ENCODE peak calls at places on chromosomes 7 and 10, in ten cellular contexts. V is thoracic aorta, S is HFFc6, B is H9, I is A549, O is GM23338, E is Peyer's patch, Q is body of pancreas, R is tibial nerve, P is SK-N-SH. H is an unnamed sample.

GRCh38 chr10:45817912-45818311 is 29.4 kb downstream of the AGAP4 start:
- DNase-seq in R (no peak), P (no peak), E (no peak), B (no peak), S (no peak), O (no peak), I (no peak), V (no peak), Q (no peak), H (no peak)

GRCh38 chr10:116312091-116312490 is 12.2 kb upstream of the CCDC172 start:
- DNase-seq in P (no peak), E (no peak), I (no peak), B (no peak), R (no peak), Q (no peak), V (no peak), O (no peak), S (no peak), H (no peak)

GRCh38 chr7:157947504-157947903 is 610.7 kb downstream of the DNAJB6 start:
- DNase-seq in Q (no peak), E (no peak), R (no peak), B (no peak), V (no peak), O (no peak), P (no peak), I (no peak), S (no peak), H (no peak)

GRCh38 chr10:92405006-92405924 is 114.3 kb downstream of the MARCHF5 start:
- DNase-seq in E (no peak), B (peak), I (no peak), Q (no peak), S (no peak), R (no peak), P (no peak), V (no peak), O (peak), H (no peak)

GRCh38 chr7:26143298-26144044 is 8.5 kb upstream of the NFE2L3 start:
- DNase-seq in Q (no peak), S (peak), O (no peak), V (no peak), R (no peak), E (peak), I (peak), B (no peak), P (no peak), H (no peak)

GRCh38 chr10:52387744-52388143 is 73.7 kb downstream of the DKK1 start:
- DNase-seq in S (no peak), O (peak), Q (no peak), B (no peak), E (no peak), I (no peak), R (no peak), P (no peak), V (no peak), H (no peak)

GRCh38 chr10:86364551-86365345 is 1.8 kb downstream of the GRID1 start:
- DNase-seq in O (peak), V (no peak), R (no peak), E (peak), B (peak), P (no peak), S (no peak), I (no peak), Q (no peak), H (no peak)

GRCh38 chr7:2138146-2138765 is 94.5 kb downstream of the MAD1L1 start:
- DNase-seq in O (no peak), V (no peak), B (no peak), S (no peak), E (peak), I (no peak), P (peak), R (no peak), Q (no peak), H (no peak)

GRCh38 chr10:13528875-13529713 is at the start of gene BEND7:
- DNase-seq in B (no peak), V (no peak), O (peak), I (peak), P (peak), R (no peak), Q (peak), E (no peak), S (no peak), H (no peak)

GRCh38 chr7:66265566-66265965 is 60.4 kb downstream of the TPST1 start:
- DNase-seq in V (no peak), E (no peak), P (peak), O (peak), B (no peak), I (peak), Q (no peak), S (peak), R (no peak), H (no peak)

GRCh38 chr7:104656467-104656866 is 328.1 kb downstream of the LHFPL3 start:
- DNase-seq in R (no peak), B (no peak), E (no peak), P (no peak), I (no peak), V (no peak), Q (no peak), S (no peak), O (no peak), H (no peak)

GRCh38 chr7:117673839-117674238 is 194.0 kb downstream of the CFTR start:
- DNase-seq in O (no peak), R (no peak), B (no peak), E (no peak), Q (no peak), V (no peak), I (peak), P (peak), S (peak), H (no peak)

GRCh38 chr7:45007106-45007505 is 7.1 kb downstream of the CCM2 start:
- DNase-seq in V (no peak), P (no peak), E (no peak), B (no peak), R (no peak), S (no peak), O (no peak), I (no peak), Q (no peak), H (no peak)

GRCh38 chr10:131636841-131637724 is 263.7 kb upstream of the PPP2R2D start:
- DNase-seq in O (no peak), S (no peak), P (no peak), V (no peak), I (no peak), Q (no peak), B (no peak), R (no peak), E (no peak), H (no peak)

GRCh38 chr7:83550100-83550499 is 98.8 kb downstream of the SEMA3E start:
- DNase-seq in E (no peak), I (no peak), V (no peak), S (peak), B (no peak), P (no peak), R (no peak), Q (no peak), O (no peak), H (no peak)

GRCh38 chr7:16479587-16479986 is 14.0 kb upstream of the SOSTDC1 start:
- DNase-seq in E (no peak), P (no peak), Q (no peak), B (no peak), O (no peak), I (no peak), R (no peak), V (no peak), S (no peak), H (no peak)

GRCh38 chr7:123645516-123645915 is 10.2 kb upstream of the LMOD2 start:
- DNase-seq in I (no peak), R (no peak), E (no peak), S (no peak), B (no peak), Q (no peak), P (no peak), O (no peak), V (no peak), H (no peak)

GRCh38 chr7:153682628-153683027 is 369.6 kb upstream of the DPP6 start:
- DNase-seq in Q (no peak), S (no peak), R (no peak), V (no peak), P (no peak), I (no peak), B (no peak), O (no peak), E (no peak), H (no peak)

GRCh38 chr10:52551036-52551435 is 221.5 kb downstream of the MBL2 start:
- DNase-seq in Q (no peak), I (no peak), R (no peak), B (no peak), O (no peak), V (no peak), S (no peak), P (no peak), E (no peak), H (no peak)

GRCh38 chr10:71708301-71708703 is 11.3 kb downstream of the C10orf105 start:
- DNase-seq in Q (peak), P (peak), S (no peak), R (peak), I (peak), O (peak), E (peak), V (no peak), B (peak), H (peak)

GRCh38 chr7:3027455-3027854 is 16.2 kb downstream of the CARD11 start:
- DNase-seq in V (no peak), I (no peak), Q (no peak), P (no peak), B (no peak), O (no peak), S (no peak), R (no peak), E (peak), H (no peak)

DNA sequence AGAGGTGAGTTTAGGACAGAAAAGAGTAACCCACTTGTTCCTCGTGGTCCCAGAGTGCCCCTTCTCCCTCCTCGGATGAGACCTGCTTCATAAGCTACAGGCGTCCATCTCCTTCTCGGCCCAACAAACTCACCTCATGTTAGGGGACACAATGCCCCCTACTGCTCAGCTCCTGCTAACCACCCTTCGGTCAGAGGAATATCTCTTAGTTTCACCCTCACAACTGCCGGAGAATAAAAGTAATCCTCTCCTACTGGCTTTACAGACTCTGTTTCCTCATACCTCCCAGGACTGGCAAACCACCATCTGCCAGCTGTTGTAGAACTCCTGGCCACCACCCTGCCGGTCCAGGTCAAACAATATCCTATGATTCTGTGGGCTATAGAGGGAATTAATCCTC is 3.2 kb downstream of the AKR1B15 start:
- DNase-seq in B (peak), Q (no peak), R (no peak), V (no peak), S (no peak), E (peak), O (peak), P (no peak), I (peak), H (no peak)
- TF ChIP-seq CTCF in B (peak), Q (no peak), R (no peak), V (no peak), S (peak), E (peak), O (peak), P (peak), I (peak), H (no peak)

GRCh38 chr10:7819126-7819470 is 793 bp downstream of the TAF3 start:
- DNase-seq in Q (peak), B (no peak), P (no peak), R (peak), S (peak), E (peak), I (peak), V (no peak), O (peak), H (no peak)
- TF ChIP-seq CTCF in Q (peak), B (peak), P (peak), R (no peak), S (peak), E (peak), I (peak), V (no peak), O (peak), H (no peak)

GRCh38 chr10:82796510-82796909 is 921.5 kb downstream of the NRG3 start:
- DNase-seq in V (no peak), E (no peak), Q (no peak), R (no peak), B (no peak), O (peak), P (peak), S (no peak), I (no peak), H (no peak)
- TF ChIP-seq CTCF in V (peak), E (no peak), Q (peak), R (peak), B (peak), O (no peak), P (peak), S (peak), I (peak), H (peak)

DNA sequence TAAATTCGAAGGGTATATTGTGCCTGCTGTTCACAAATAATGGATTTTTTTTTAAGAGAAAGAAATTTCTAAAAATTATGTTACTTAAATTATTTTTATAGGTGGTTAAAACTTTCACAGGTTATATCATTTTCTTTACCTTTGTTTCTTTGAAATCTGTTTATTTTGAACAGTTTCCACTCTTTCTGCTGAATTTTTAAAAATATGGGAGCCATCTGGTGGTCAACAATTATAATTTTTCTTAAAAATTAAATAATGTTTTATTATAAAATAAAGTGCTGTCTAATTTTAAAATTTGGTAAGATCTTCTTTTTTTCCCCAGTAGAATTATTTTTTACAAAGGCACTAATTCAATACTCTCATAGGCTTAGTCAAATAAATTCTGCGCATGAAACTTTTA is 263.9 kb downstream of the ETV1 start:
- DNase-seq in O (no peak), I (no peak), S (no peak), E (no peak), R (no peak), P (no peak), B (no peak), V (no peak), Q (no peak), H (no peak)
- TF ChIP-seq CTCF in O (no peak), I (peak), S (peak), E (no peak), R (no peak), P (peak), B (peak), V (no peak), Q (no peak), H (no peak)

H was measured in ascending aorta.